ENCODE peak calls at places on chromosomes 6 and 20, in five cellular contexts. C is NCI-H2081, D is NCI-H226, Y is myocyte, O is substantia nigra. R is an unnamed sample.

GRCh38 chr20:61015602-61016001 is 236.5 kb upstream of the CDH4 start:
- DNase-seq in C (no peak), D (no peak), Y (peak), O (no peak), R (no peak)

GRCh38 chr20:31835977-31836852 is 9.2 kb downstream of the FOXS1 start:
- DNase-seq in C (no peak), D (peak), Y (peak), O (peak), R (peak)

GRCh38 chr20:17611290-17611539 is 41.3 kb downstream of the DSTN start:
- DNase-seq in C (no peak), D (peak), Y (no peak), O (no peak), R (no peak)

GRCh38 chr6:71468841-71469750 is 180.5 kb downstream of the OGFRL1 start:
- DNase-seq in C (no peak), D (peak), Y (peak), O (no peak), R (no peak)

GRCh38 chr6:14966902-14967711 is 278.8 kb upstream of the JARID2 start:
- DNase-seq in C (no peak), D (no peak), Y (no peak), O (no peak), R (no peak)

GRCh38 chr20:33811763-33812672 is 870 bp downstream of the CHMP4B start:
- DNase-seq in C (no peak), D (peak), Y (peak), O (no peak), R (peak)

GRCh38 chr20:19867074-19867473 is 109.0 kb downstream of the RIN2 start:
- DNase-seq in C (no peak), D (no peak), Y (no peak), O (no peak), R (no peak)

GRCh38 chr20:61850457-61850856 is 215.2 kb downstream of the TAF4 start:
- DNase-seq in C (no peak), D (no peak), Y (no peak), O (no peak), R (no peak)

GRCh38 chr6:79302341-79302740 is 67.9 kb upstream of the HMGN3 start:
- DNase-seq in C (no peak), D (no peak), Y (no peak), O (no peak), R (no peak)

GRCh38 chr6:105642708-105643107 is 239.8 kb upstream of the PREP start:
- DNase-seq in C (no peak), D (no peak), Y (no peak), O (no peak), R (no peak)

GRCh38 chr6:41470341-41471063 is 75.7 kb upstream of the FOXP4 start:
- DNase-seq in C (no peak), D (peak), Y (no peak), O (no peak), R (no peak)

GRCh38 chr6:163335671-163336545 is 78.6 kb upstream of the QKI start:
- DNase-seq in C (no peak), D (no peak), Y (peak), O (no peak), R (no peak)

GRCh38 chr6:2771021-2771558 is 5.9 kb downstream of the WRNIP1 start:
- DNase-seq in C (no peak), D (no peak), Y (peak), O (no peak), R (no peak)

GRCh38 chr6:125872259-125872921 is 81.6 kb downstream of the NCOA7 start:
- DNase-seq in C (no peak), D (no peak), Y (peak), O (no peak), R (no peak)

GRCh38 chr6:170051229-170052172 is 239.4 kb downstream of the DLL1 start:
- DNase-seq in C (no peak), D (no peak), Y (no peak), O (no peak), R (peak)

GRCh38 chr6:104943781-104944180 is 13.1 kb upstream of the LIN28B start:
- DNase-seq in C (peak), D (no peak), Y (peak), O (no peak), R (no peak)

GRCh38 chr6:31776563-31776960 is 566 bp downstream of the VWA7 start:
- DNase-seq in C (no peak), D (no peak), Y (no peak), O (no peak), R (no peak)

GRCh38 chr20:56465997-56466396 is 2.4 kb upstream of the RTF2 start:
- DNase-seq in C (no peak), D (no peak), Y (no peak), O (no peak), R (no peak)

GRCh38 chr6:140380371-140381218 is 1006.1 kb upstream of the CITED2 start:
- DNase-seq in C (no peak), D (no peak), Y (no peak), O (no peak), R (no peak)

GRCh38 chr6:117976030-117976651 is 69.1 kb downstream of the SLC35F1 start:
- DNase-seq in C (peak), D (peak), Y (peak), O (no peak), R (no peak)

GRCh38 chr20:59005523-59006166 is 1.4 kb downstream of the CTSZ start:
- DNase-seq in C (no peak), D (no peak), Y (no peak), O (no peak), R (no peak)

GRCh38 chr6:159114569-159114968 is 54.6 kb upstream of the FNDC1 start:
- DNase-seq in C (no peak), D (no peak), Y (no peak), O (no peak), R (no peak)

GRCh38 chr6:129981598-129981997 is 36.8 kb upstream of the L3MBTL3 start:
- DNase-seq in C (no peak), D (no peak), Y (peak), O (no peak), R (no peak)

GRCh38 chr6:16427124-16427523 is 188.7 kb downstream of the GMPR start:
- DNase-seq in C (no peak), D (no peak), Y (no peak), O (no peak), R (no peak)

GRCh38 chr20:54025166-54025835 is 45.1 kb downstream of the BCAS1 start:
- DNase-seq in C (no peak), D (no peak), Y (peak), O (no peak), R (no peak)

GRCh38 chr6:52994789-52995078 is 350 bp downstream of the GSTA4 start:
- DNase-seq in C (peak), D (no peak), Y (no peak), O (peak), R (peak)

GRCh38 chr6:154593122-154593521 is 82.6 kb upstream of the CNKSR3 start:
- DNase-seq in C (peak), D (no peak), Y (no peak), O (no peak), R (no peak)

R was measured in activated naive CD8-positive, alpha-beta T cell treated with anti-CD3 and anti-CD28 coated beads, Interleukin-2, amount 10 ng/mL, durations not matched to agents 7 days and 5 days.